ENCODE peak calls at places on chromosomes 4 and X, in nine cellular contexts. One of them, this sample, is unnamed.

GRCh38 chr4:80926446-80926845 is 104.1 kb upstream of the BMP3 start:
- DNase-seq in effector memory CD4-positive, alpha-beta T cell: no peak
- DNase-seq in H7: no peak
- DNase-seq in AG04450: no peak
- DNase-seq in hepatic stellate cell: peak; percentile 2
- DNase-seq in AG08396: no peak
- DNase-seq in MV-4-11: no peak
- DNase-seq in activated naive CD8-positive, alpha-beta T cell treated with anti-CD3 and anti-CD28 coated beads, Interleukin-2, amount 50 U/mL, for 24 hours: no peak
- DNase-seq in K562: no peak
- DNase-seq in this sample: no peak

GRCh38 chr4:10015140-10015753 is 6.0 kb downstream of the SLC2A9 start:
- DNase-seq in AG04450: no peak
- DNase-seq in activated naive CD8-positive, alpha-beta T cell treated with anti-CD3 and anti-CD28 coated beads, Interleukin-2, amount 50 U/mL, for 24 hours: peak; percentile 46
- DNase-seq in H7: peak; percentile 68
- DNase-seq in K562: no peak
- DNase-seq in MV-4-11: peak; percentile 34
- DNase-seq in AG08396: no peak
- DNase-seq in effector memory CD4-positive, alpha-beta T cell: no peak
- DNase-seq in hepatic stellate cell: no peak
- DNase-seq in this sample: peak; percentile 23

GRCh38 chr4:39062094-39062493 is at the start of gene KLHL5:
- DNase-seq in AG04450: no peak
- DNase-seq in MV-4-11: no peak
- DNase-seq in K562: no peak
- DNase-seq in AG08396: no peak
- DNase-seq in activated naive CD8-positive, alpha-beta T cell treated with anti-CD3 and anti-CD28 coated beads, Interleukin-2, amount 50 U/mL, for 24 hours: no peak
- DNase-seq in effector memory CD4-positive, alpha-beta T cell: no peak
- DNase-seq in H7: peak; percentile 29
- DNase-seq in hepatic stellate cell: no peak
- DNase-seq in this sample: no peak

GRCh38 chrX:96004386-96004785 is 680.3 kb upstream of the DIAPH2 start:
- DNase-seq in AG08396: peak; percentile 4
- DNase-seq in effector memory CD4-positive, alpha-beta T cell: no peak
- DNase-seq in AG04450: peak; percentile 38
- DNase-seq in activated naive CD8-positive, alpha-beta T cell treated with anti-CD3 and anti-CD28 coated beads, Interleukin-2, amount 50 U/mL, for 24 hours: no peak
- DNase-seq in MV-4-11: no peak
- DNase-seq in hepatic stellate cell: peak; percentile 1
- DNase-seq in K562: no peak
- DNase-seq in H7: no peak
- DNase-seq in this sample: no peak

GRCh38 chr4:145804134-145804533 is 124.2 kb downstream of the C4orf51 start:
- DNase-seq in K562: no peak
- DNase-seq in H7: no peak
- DNase-seq in MV-4-11: peak; percentile 17
- DNase-seq in hepatic stellate cell: peak; percentile 48
- DNase-seq in AG08396: peak; percentile 69
- DNase-seq in effector memory CD4-positive, alpha-beta T cell: no peak
- DNase-seq in activated naive CD8-positive, alpha-beta T cell treated with anti-CD3 and anti-CD28 coated beads, Interleukin-2, amount 50 U/mL, for 24 hours: no peak
- DNase-seq in AG04450: peak; percentile 84
- DNase-seq in this sample: no peak

GRCh38 chr4:16779028-16779675 is 119.3 kb downstream of the LDB2 start:
- DNase-seq in K562: no peak
- DNase-seq in H7: no peak
- DNase-seq in AG04450: no peak
- DNase-seq in activated naive CD8-positive, alpha-beta T cell treated with anti-CD3 and anti-CD28 coated beads, Interleukin-2, amount 50 U/mL, for 24 hours: no peak
- DNase-seq in hepatic stellate cell: no peak
- DNase-seq in MV-4-11: no peak
- DNase-seq in effector memory CD4-positive, alpha-beta T cell: no peak
- DNase-seq in AG08396: no peak
- DNase-seq in this sample: no peak

GRCh38 chr4:101020956-101021355 is 326.4 kb downstream of the PPP3CA start:
- DNase-seq in activated naive CD8-positive, alpha-beta T cell treated with anti-CD3 and anti-CD28 coated beads, Interleukin-2, amount 50 U/mL, for 24 hours: no peak
- DNase-seq in AG08396: no peak
- DNase-seq in H7: no peak
- DNase-seq in K562: no peak
- DNase-seq in AG04450: peak; percentile 18
- DNase-seq in MV-4-11: peak; percentile 78
- DNase-seq in effector memory CD4-positive, alpha-beta T cell: no peak
- DNase-seq in hepatic stellate cell: no peak
- DNase-seq in this sample: peak; percentile 49

GRCh38 chr4:46830971-46831454 is 78.0 kb downstream of the COX7B2 start:
- DNase-seq in K562: no peak
- DNase-seq in activated naive CD8-positive, alpha-beta T cell treated with anti-CD3 and anti-CD28 coated beads, Interleukin-2, amount 50 U/mL, for 24 hours: no peak
- DNase-seq in AG04450: no peak
- DNase-seq in MV-4-11: no peak
- DNase-seq in AG08396: no peak
- DNase-seq in hepatic stellate cell: no peak
- DNase-seq in effector memory CD4-positive, alpha-beta T cell: no peak
- DNase-seq in H7: no peak
- DNase-seq in this sample: no peak

GRCh38 chrX:40471965-40472648 is 108.7 kb upstream of the ATP6AP2 start:
- DNase-seq in activated naive CD8-positive, alpha-beta T cell treated with anti-CD3 and anti-CD28 coated beads, Interleukin-2, amount 50 U/mL, for 24 hours: peak; percentile 14
- DNase-seq in K562: peak; percentile 17
- DNase-seq in hepatic stellate cell: peak; percentile 43
- DNase-seq in AG04450: peak; percentile 76
- DNase-seq in H7: peak; percentile 50
- DNase-seq in effector memory CD4-positive, alpha-beta T cell: no peak
- DNase-seq in MV-4-11: no peak
- DNase-seq in AG08396: peak; percentile 64
- DNase-seq in this sample: no peak

GRCh38 chr4:143743591-143743990 is 43.1 kb upstream of the FREM3 start:
- DNase-seq in H7: no peak
- DNase-seq in effector memory CD4-positive, alpha-beta T cell: no peak
- DNase-seq in AG04450: no peak
- DNase-seq in MV-4-11: no peak
- DNase-seq in K562: no peak
- DNase-seq in AG08396: no peak
- DNase-seq in activated naive CD8-positive, alpha-beta T cell treated with anti-CD3 and anti-CD28 coated beads, Interleukin-2, amount 50 U/mL, for 24 hours: no peak
- DNase-seq in hepatic stellate cell: no peak
- DNase-seq in this sample: no peak

GRCh38 chr4:77669911-77670590 is 64.4 kb downstream of the CXCL13 start:
- DNase-seq in K562: no peak
- DNase-seq in AG04450: no peak
- DNase-seq in hepatic stellate cell: no peak
- DNase-seq in effector memory CD4-positive, alpha-beta T cell: no peak
- DNase-seq in AG08396: no peak
- DNase-seq in activated naive CD8-positive, alpha-beta T cell treated with anti-CD3 and anti-CD28 coated beads, Interleukin-2, amount 50 U/mL, for 24 hours: no peak
- DNase-seq in MV-4-11: no peak
- DNase-seq in H7: no peak
- DNase-seq in this sample: no peak

GRCh38 chr4:88006956-88007303 is 505 bp upstream of the PKD2 start:
- DNase-seq in hepatic stellate cell: no peak
- DNase-seq in effector memory CD4-positive, alpha-beta T cell: no peak
- DNase-seq in AG04450: no peak
- DNase-seq in activated naive CD8-positive, alpha-beta T cell treated with anti-CD3 and anti-CD28 coated beads, Interleukin-2, amount 50 U/mL, for 24 hours: no peak
- DNase-seq in AG08396: no peak
- DNase-seq in K562: no peak
- DNase-seq in H7: peak; percentile 43
- DNase-seq in MV-4-11: no peak
- DNase-seq in this sample: no peak

GRCh38 chrX:262391-262909 is 18.7 kb upstream of the PLCXD1 start:
- DNase-seq in H7: peak; percentile 34
- DNase-seq in K562: no peak
- DNase-seq in hepatic stellate cell: no peak
- DNase-seq in MV-4-11: no peak
- DNase-seq in activated naive CD8-positive, alpha-beta T cell treated with anti-CD3 and anti-CD28 coated beads, Interleukin-2, amount 50 U/mL, for 24 hours: no peak
- DNase-seq in AG04450: no peak
- DNase-seq in AG08396: no peak
- DNase-seq in effector memory CD4-positive, alpha-beta T cell: no peak
- DNase-seq in this sample: no peak

GRCh38 chr4:47835489-47835888 is 2.4 kb downstream of the CORIN start:
- DNase-seq in activated naive CD8-positive, alpha-beta T cell treated with anti-CD3 and anti-CD28 coated beads, Interleukin-2, amount 50 U/mL, for 24 hours: no peak
- DNase-seq in effector memory CD4-positive, alpha-beta T cell: no peak
- DNase-seq in MV-4-11: peak; percentile 43
- DNase-seq in H7: peak; percentile 16
- DNase-seq in K562: no peak
- DNase-seq in hepatic stellate cell: peak; percentile 53
- DNase-seq in AG04450: no peak
- DNase-seq in AG08396: peak; percentile 31
- DNase-seq in this sample: no peak

GRCh38 chr4:11698846-11699590 is 270.3 kb upstream of the HS3ST1 start:
- DNase-seq in effector memory CD4-positive, alpha-beta T cell: no peak
- DNase-seq in MV-4-11: no peak
- DNase-seq in hepatic stellate cell: peak; percentile 13
- DNase-seq in activated naive CD8-positive, alpha-beta T cell treated with anti-CD3 and anti-CD28 coated beads, Interleukin-2, amount 50 U/mL, for 24 hours: no peak
- DNase-seq in AG04450: no peak
- DNase-seq in H7: no peak
- DNase-seq in K562: no peak
- DNase-seq in AG08396: no peak
- DNase-seq in this sample: peak; percentile 91

GRCh38 chr4:83281326-83281725 is 3.3 kb downstream of the COQ2 start:
- DNase-seq in K562: no peak
- DNase-seq in H7: no peak
- DNase-seq in effector memory CD4-positive, alpha-beta T cell: no peak
- DNase-seq in MV-4-11: peak; percentile 48
- DNase-seq in activated naive CD8-positive, alpha-beta T cell treated with anti-CD3 and anti-CD28 coated beads, Interleukin-2, amount 50 U/mL, for 24 hours: no peak
- DNase-seq in AG04450: no peak
- DNase-seq in hepatic stellate cell: no peak
- DNase-seq in AG08396: no peak
- DNase-seq in this sample: no peak

GRCh38 chr4:64539234-64539849 is 130.1 kb upstream of the TECRL start:
- DNase-seq in activated naive CD8-positive, alpha-beta T cell treated with anti-CD3 and anti-CD28 coated beads, Interleukin-2, amount 50 U/mL, for 24 hours: peak; percentile 36
- DNase-seq in H7: peak; percentile 18
- DNase-seq in K562: peak; percentile 37
- DNase-seq in hepatic stellate cell: peak; percentile 26
- DNase-seq in MV-4-11: peak; percentile 39
- DNase-seq in AG08396: peak; percentile 40
- DNase-seq in AG04450: no peak
- DNase-seq in effector memory CD4-positive, alpha-beta T cell: no peak
- DNase-seq in this sample: peak; percentile 64

GRCh38 chrX:34058005-34058404 is 74.1 kb downstream of the FAM47A start:
- DNase-seq in H7: peak; percentile 3
- DNase-seq in K562: no peak
- DNase-seq in AG08396: no peak
- DNase-seq in hepatic stellate cell: no peak
- DNase-seq in activated naive CD8-positive, alpha-beta T cell treated with anti-CD3 and anti-CD28 coated beads, Interleukin-2, amount 50 U/mL, for 24 hours: no peak
- DNase-seq in effector memory CD4-positive, alpha-beta T cell: no peak
- DNase-seq in MV-4-11: no peak
- DNase-seq in AG04450: no peak
- DNase-seq in this sample: no peak

GRCh38 chrX:48508400-48509244 is at the start of gene PORCN:
- DNase-seq in K562: peak; percentile 94
- DNase-seq in activated naive CD8-positive, alpha-beta T cell treated with anti-CD3 and anti-CD28 coated beads, Interleukin-2, amount 50 U/mL, for 24 hours: peak; percentile 81
- DNase-seq in hepatic stellate cell: peak; percentile 81
- DNase-seq in effector memory CD4-positive, alpha-beta T cell: peak; percentile 63
- DNase-seq in AG04450: no peak
- DNase-seq in MV-4-11: peak; percentile 40
- DNase-seq in AG08396: peak; percentile 89
- DNase-seq in H7: peak; percentile 96
- DNase-seq in this sample: peak; percentile 2

GRCh38 chr4:120052840-120053239 is 13.8 kb downstream of the MAD2L1 start:
- DNase-seq in MV-4-11: peak; percentile 67
- DNase-seq in activated naive CD8-positive, alpha-beta T cell treated with anti-CD3 and anti-CD28 coated beads, Interleukin-2, amount 50 U/mL, for 24 hours: no peak
- DNase-seq in AG08396: peak; percentile 56
- DNase-seq in AG04450: peak; percentile 95
- DNase-seq in H7: no peak
- DNase-seq in effector memory CD4-positive, alpha-beta T cell: no peak
- DNase-seq in K562: no peak
- DNase-seq in hepatic stellate cell: no peak
- DNase-seq in this sample: no peak

GRCh38 chr4:2281575-2282343 is 19.9 kb upstream of the MXD4 start:
- DNase-seq in AG08396: no peak
- DNase-seq in effector memory CD4-positive, alpha-beta T cell: peak; percentile 88
- DNase-seq in AG04450: no peak
- DNase-seq in MV-4-11: peak; percentile 40
- DNase-seq in H7: no peak
- DNase-seq in hepatic stellate cell: no peak
- DNase-seq in activated naive CD8-positive, alpha-beta T cell treated with anti-CD3 and anti-CD28 coated beads, Interleukin-2, amount 50 U/mL, for 24 hours: peak; percentile 61
- DNase-seq in K562: no peak
- DNase-seq in this sample: no peak

GRCh38 chrX:49879656-49880277 is 483 bp downstream of the USP27X start:
- DNase-seq in H7: peak; percentile 66
- DNase-seq in effector memory CD4-positive, alpha-beta T cell: no peak
- DNase-seq in K562: no peak
- DNase-seq in AG04450: no peak
- DNase-seq in MV-4-11: no peak
- DNase-seq in activated naive CD8-positive, alpha-beta T cell treated with anti-CD3 and anti-CD28 coated beads, Interleukin-2, amount 50 U/mL, for 24 hours: no peak
- DNase-seq in AG08396: no peak
- DNase-seq in hepatic stellate cell: no peak
- DNase-seq in this sample: no peak

GRCh38 chr4:176906693-176907092 is 114.0 kb upstream of the VEGFC start:
- DNase-seq in MV-4-11: no peak
- DNase-seq in AG08396: no peak
- DNase-seq in H7: no peak
- DNase-seq in K562: no peak
- DNase-seq in hepatic stellate cell: no peak
- DNase-seq in effector memory CD4-positive, alpha-beta T cell: no peak
- DNase-seq in AG04450: no peak
- DNase-seq in activated naive CD8-positive, alpha-beta T cell treated with anti-CD3 and anti-CD28 coated beads, Interleukin-2, amount 50 U/mL, for 24 hours: no peak
- DNase-seq in this sample: no peak

GRCh38 chr4:54547299-54548097 is 110.3 kb upstream of the KIT start:
- DNase-seq in AG04450: no peak
- DNase-seq in K562: peak; percentile 24
- DNase-seq in AG08396: no peak
- DNase-seq in MV-4-11: no peak
- DNase-seq in activated naive CD8-positive, alpha-beta T cell treated with anti-CD3 and anti-CD28 coated beads, Interleukin-2, amount 50 U/mL, for 24 hours: peak; percentile 4
- DNase-seq in H7: no peak
- DNase-seq in hepatic stellate cell: no peak
- DNase-seq in effector memory CD4-positive, alpha-beta T cell: no peak
- DNase-seq in this sample: no peak

GRCh38 chrX:17038681-17039161 is 92.3 kb downstream of the REPS2 start:
- DNase-seq in activated naive CD8-positive, alpha-beta T cell treated with anti-CD3 and anti-CD28 coated beads, Interleukin-2, amount 50 U/mL, for 24 hours: no peak
- DNase-seq in effector memory CD4-positive, alpha-beta T cell: no peak
- DNase-seq in AG08396: no peak
- DNase-seq in H7: no peak
- DNase-seq in hepatic stellate cell: no peak
- DNase-seq in MV-4-11: peak; percentile 71
- DNase-seq in AG04450: no peak
- DNase-seq in K562: no peak
- DNase-seq in this sample: no peak

GRCh38 chrX:116267511-116268040 is 97.0 kb downstream of the AGTR2 start:
- DNase-seq in effector memory CD4-positive, alpha-beta T cell: no peak
- DNase-seq in AG08396: no peak
- DNase-seq in H7: no peak
- DNase-seq in hepatic stellate cell: no peak
- DNase-seq in AG04450: no peak
- DNase-seq in K562: no peak
- DNase-seq in MV-4-11: no peak
- DNase-seq in activated naive CD8-positive, alpha-beta T cell treated with anti-CD3 and anti-CD28 coated beads, Interleukin-2, amount 50 U/mL, for 24 hours: no peak
- DNase-seq in this sample: no peak

GRCh38 chr4:66555301-66555700 is 885.0 kb upstream of the EPHA5 start:
- DNase-seq in AG08396: no peak
- DNase-seq in hepatic stellate cell: no peak
- DNase-seq in H7: no peak
- DNase-seq in MV-4-11: no peak
- DNase-seq in activated naive CD8-positive, alpha-beta T cell treated with anti-CD3 and anti-CD28 coated beads, Interleukin-2, amount 50 U/mL, for 24 hours: no peak
- DNase-seq in AG04450: no peak
- DNase-seq in effector memory CD4-positive, alpha-beta T cell: no peak
- DNase-seq in K562: no peak
- DNase-seq in this sample: no peak

GRCh38 chrX:43735957-43736356 is 79.9 kb downstream of the MAOA start:
- DNase-seq in AG08396: no peak
- DNase-seq in H7: peak; percentile 3
- DNase-seq in AG04450: no peak
- DNase-seq in activated naive CD8-positive, alpha-beta T cell treated with anti-CD3 and anti-CD28 coated beads, Interleukin-2, amount 50 U/mL, for 24 hours: no peak
- DNase-seq in effector memory CD4-positive, alpha-beta T cell: no peak
- DNase-seq in K562: no peak
- DNase-seq in hepatic stellate cell: no peak
- DNase-seq in MV-4-11: no peak
- DNase-seq in this sample: no peak

GRCh38 chr4:65669008-65669971 is 999 bp downstream of the EPHA5 start:
- DNase-seq in activated naive CD8-positive, alpha-beta T cell treated with anti-CD3 and anti-CD28 coated beads, Interleukin-2, amount 50 U/mL, for 24 hours: no peak
- DNase-seq in MV-4-11: no peak
- DNase-seq in AG04450: no peak
- DNase-seq in effector memory CD4-positive, alpha-beta T cell: no peak
- DNase-seq in H7: peak; percentile 60
- DNase-seq in AG08396: peak; percentile 3
- DNase-seq in hepatic stellate cell: no peak
- DNase-seq in K562: no peak
- DNase-seq in this sample: no peak

GRCh38 chr4:13988347-13989265 is 361.1 kb upstream of the BOD1L1 start:
- DNase-seq in H7: no peak
- DNase-seq in AG08396: peak; percentile 51
- DNase-seq in activated naive CD8-positive, alpha-beta T cell treated with anti-CD3 and anti-CD28 coated beads, Interleukin-2, amount 50 U/mL, for 24 hours: no peak
- DNase-seq in effector memory CD4-positive, alpha-beta T cell: no peak
- DNase-seq in hepatic stellate cell: peak; percentile 42
- DNase-seq in AG04450: peak; percentile 82
- DNase-seq in K562: no peak
- DNase-seq in MV-4-11: peak; percentile 48
- DNase-seq in this sample: no peak

This sample was measured in SW 1271.